ENCODE peak calls at places on chromosomes 6 and 20, in five cellular contexts. Z is astrocyte, E is stomach, I is endothelial cell of umbilical vein, D is upper lobe of right lung. O is an unnamed sample. For H3K27me3, the result is how much of the 10 kb centered on the place peaks cover.

GRCh38 chr6:163958646-163959045 is 544.1 kb downstream of the QKI start:
- DNase-seq in Z (peak), E (no peak), I (no peak), D (no peak), O (no peak)

GRCh38 chr20:33423141-33423834 is 20.3 kb downstream of the SNTA1 start:
- DNase-seq in Z (peak), E (peak), I (no peak), D (no peak), O (no peak)

GRCh38 chr6:151675746-151676459 is 131.6 kb upstream of the ESR1 start:
- DNase-seq in Z (no peak), E (peak), I (peak), D (peak), O (peak)

GRCh38 chr20:50248104-50248631 is 57.5 kb downstream of the CEBPB start:
- DNase-seq in Z (peak), E (peak), I (no peak), D (no peak), O (no peak)

GRCh38 chr20:52943185-52943841 is 28.8 kb upstream of the TSHZ2 start:
- DNase-seq in Z (peak), E (no peak), I (no peak), D (no peak), O (no peak)

GRCh38 chr6:151269318-151269995 is 29.7 kb downstream of the AKAP12 start:
- DNase-seq in Z (peak), E (no peak), I (peak), D (no peak), O (no peak)

GRCh38 chr6:7138921-7139358 is 31.2 kb downstream of the RREB1 start:
- DNase-seq in Z (no peak), E (peak), I (no peak), D (no peak), O (no peak)

GRCh38 chr20:53621482-53622246 is 28.0 kb upstream of the ZNF217 start:
- DNase-seq in Z (peak), E (peak), I (peak), D (peak), O (no peak)

GRCh38 chr20:56624786-56625681 is 4.1 kb upstream of the TFAP2C start:
- DNase-seq in Z (no peak), E (no peak), I (no peak), D (no peak), O (no peak)
- H3K27me3 ChIP-seq in Z (half or more), E (half or more), I (half or more), D (half or more), O (half or more)

DNA sequence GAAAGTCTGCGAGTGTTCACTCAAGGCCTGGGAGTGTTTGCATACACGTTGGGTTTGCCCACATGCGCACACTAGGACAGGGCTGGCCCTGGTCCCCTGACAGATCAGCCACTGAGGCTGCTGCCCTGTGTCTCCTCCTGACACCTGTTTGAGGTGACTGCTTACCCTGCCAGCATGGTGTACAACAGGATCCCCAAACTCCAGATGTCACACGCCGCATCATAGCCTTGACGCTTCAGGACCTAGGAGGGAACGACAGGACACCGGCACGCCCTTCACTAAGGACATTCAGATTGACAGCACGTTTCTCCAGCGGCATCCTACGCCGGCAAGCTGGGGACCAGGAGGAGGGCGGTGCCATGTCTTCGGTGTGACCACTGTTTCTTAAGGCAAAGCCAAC is 37.0 kb upstream of the MPC1 start:
- DNase-seq in Z (no peak), E (no peak), I (no peak), D (peak), O (no peak)
- H3K27me3 ChIP-seq in Z (under half), E (under half), I (under half), D (under half), O (under half)

DNA sequence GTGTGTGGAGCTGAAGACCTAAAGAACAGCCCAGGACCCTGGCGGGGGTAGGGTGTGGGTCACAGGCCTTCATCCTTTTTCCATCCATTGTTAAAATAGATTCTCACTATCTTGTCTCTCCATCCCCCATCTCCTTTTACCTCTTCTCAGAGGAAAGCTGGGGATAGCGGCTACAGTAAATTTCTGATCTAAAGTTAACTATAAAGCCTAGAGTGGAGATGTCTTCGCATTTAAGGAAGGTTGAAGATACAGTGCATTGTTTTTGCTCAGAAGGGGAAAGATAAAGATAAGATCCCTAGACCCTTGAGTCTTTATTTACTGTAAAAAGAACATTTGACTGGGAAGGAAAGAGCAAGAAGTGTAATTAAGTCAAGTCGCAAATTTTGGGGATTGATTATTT is 8.6 kb downstream of the FOXA2 start:
- DNase-seq in Z (no peak), E (no peak), I (no peak), D (no peak), O (no peak)
- H3K27me3 ChIP-seq in Z (half or more), E (half or more), I (half or more), D (half or more), O (half or more)

GRCh38 chr6:137387365-137387764 is 106.8 kb downstream of the OLIG3 start:
- DNase-seq in Z (no peak), E (no peak), I (no peak), D (no peak), O (no peak)

GRCh38 chr6:137391061-137391814 is 103.0 kb downstream of the OLIG3 start:
- DNase-seq in Z (no peak), E (no peak), I (no peak), D (no peak), O (no peak)

GRCh38 chr6:137390264-137390787 is 103.9 kb downstream of the OLIG3 start:
- DNase-seq in Z (no peak), E (no peak), I (no peak), D (no peak), O (no peak)

DNA sequence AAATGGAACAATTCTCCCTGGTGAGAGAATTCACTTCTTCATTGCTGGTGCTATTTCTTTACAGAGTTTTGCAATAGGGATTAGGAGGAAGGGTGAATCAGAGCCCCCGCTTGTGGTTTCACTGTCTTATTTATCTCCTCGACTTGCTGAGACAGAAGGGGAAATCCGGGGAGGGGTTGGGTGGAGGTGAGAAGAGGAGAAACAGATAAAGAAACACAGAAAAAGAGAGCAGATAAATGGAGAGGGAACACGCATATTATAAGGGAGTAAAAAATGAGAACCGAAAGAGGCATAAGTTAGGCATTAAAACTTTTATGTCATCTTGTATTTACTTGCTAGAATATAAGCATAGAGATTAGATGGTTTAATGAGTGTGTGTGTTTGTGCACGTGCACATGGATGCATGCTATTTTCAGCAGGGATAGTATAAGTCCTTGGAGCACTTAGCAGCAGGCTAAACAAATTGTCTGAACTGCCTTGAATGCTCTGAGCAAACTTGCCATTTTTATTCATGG is 105.0 kb downstream of the OLIG3 start:
- DNase-seq in Z (no peak), E (no peak), I (no peak), D (no peak), O (no peak)
- H3K27me3 ChIP-seq in Z (under half), E (under half), I (under half), D (under half), O (under half)

DNA sequence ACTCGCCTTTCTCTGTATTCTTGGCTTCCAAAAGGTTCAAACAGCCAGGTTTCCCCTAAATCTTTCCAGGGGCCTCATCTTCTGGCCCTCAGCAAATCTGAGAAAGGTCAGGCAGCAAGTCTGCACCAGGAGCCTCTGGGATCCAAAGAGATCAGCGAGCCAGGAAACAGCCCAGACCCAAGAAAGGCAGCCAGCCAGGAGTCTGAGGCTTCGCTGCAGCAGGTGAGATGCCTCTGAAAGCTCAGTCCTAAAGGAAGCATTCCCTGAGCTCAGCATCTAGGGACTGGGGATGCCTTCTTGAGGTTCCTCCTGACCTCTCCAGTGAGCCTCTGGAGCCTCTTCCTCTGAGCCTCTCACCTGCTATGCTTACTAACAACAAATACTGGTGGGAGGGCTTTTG is 118.7 kb upstream of the MAFB start:
- DNase-seq in Z (no peak), E (peak), I (no peak), D (no peak), O (no peak)
- H3K27me3 ChIP-seq in Z (under half), E (under half), I (under half), D (under half), O (under half)

GRCh38 chr6:156010-156409 is 136.3 kb upstream of the DUSP22 start:
- DNase-seq in Z (no peak), E (no peak), I (no peak), D (no peak), O (no peak)
- H3K27me3 ChIP-seq in Z (under half), E (under half), I (under half), D (under half), O (half or more)

GRCh38 chr20:38680492-38681118 is 43.7 kb upstream of the SLC32A1 start:
- DNase-seq in Z (peak), E (no peak), I (peak), D (no peak), O (no peak)

GRCh38 chr20:38685853-38686473 is 38.3 kb upstream of the SLC32A1 start:
- DNase-seq in Z (peak), E (peak), I (peak), D (peak), O (no peak)

GRCh38 chr20:38685271-38685670 is 39.0 kb upstream of the SLC32A1 start:
- DNase-seq in Z (no peak), E (no peak), I (no peak), D (no peak), O (no peak)
- H3K27me3 ChIP-seq in Z (under half), E (under half), I (under half), D (under half), O (under half)

GRCh38 chr20:46772901-46773300 is 63.5 kb downstream of the SLC2A10 start:
- DNase-seq in Z (no peak), E (no peak), I (no peak), D (no peak), O (no peak)

GRCh38 chr20:46774943-46775560 is 65.6 kb downstream of the SLC2A10 start:
- DNase-seq in Z (no peak), E (no peak), I (no peak), D (no peak), O (no peak)

GRCh38 chr20:46775826-46776225 is 66.4 kb downstream of the SLC2A10 start:
- DNase-seq in Z (no peak), E (no peak), I (no peak), D (no peak), O (no peak)

GRCh38 chr20:46771195-46771588 is 61.7 kb downstream of the SLC2A10 start:
- DNase-seq in Z (no peak), E (no peak), I (no peak), D (no peak), O (no peak)

DNA sequence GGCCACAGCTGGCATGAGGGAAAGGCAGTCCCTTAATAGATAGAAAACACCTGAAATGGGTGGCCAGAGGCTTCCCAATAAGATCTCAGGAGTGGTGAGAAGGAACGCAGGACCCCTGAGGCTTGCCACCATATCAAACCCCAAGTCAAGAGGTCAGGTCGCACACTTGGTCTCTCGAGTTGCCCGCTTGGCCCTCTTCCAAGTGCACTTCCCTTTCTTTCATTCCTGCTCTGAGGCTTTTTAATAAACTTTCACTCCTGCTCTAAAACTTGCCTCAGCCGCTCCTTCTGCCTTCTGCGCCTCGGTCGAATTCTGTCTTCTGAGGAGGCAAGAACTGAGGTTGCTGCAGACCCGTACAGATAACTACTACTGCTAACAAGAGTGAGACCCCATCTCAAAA is 64.2 kb downstream of the SLC2A10 start:
- DNase-seq in Z (no peak), E (no peak), I (no peak), D (no peak), O (no peak)
- H3K27me3 ChIP-seq in Z (under half), E (under half), I (under half), D (under half), O (under half)

DNA sequence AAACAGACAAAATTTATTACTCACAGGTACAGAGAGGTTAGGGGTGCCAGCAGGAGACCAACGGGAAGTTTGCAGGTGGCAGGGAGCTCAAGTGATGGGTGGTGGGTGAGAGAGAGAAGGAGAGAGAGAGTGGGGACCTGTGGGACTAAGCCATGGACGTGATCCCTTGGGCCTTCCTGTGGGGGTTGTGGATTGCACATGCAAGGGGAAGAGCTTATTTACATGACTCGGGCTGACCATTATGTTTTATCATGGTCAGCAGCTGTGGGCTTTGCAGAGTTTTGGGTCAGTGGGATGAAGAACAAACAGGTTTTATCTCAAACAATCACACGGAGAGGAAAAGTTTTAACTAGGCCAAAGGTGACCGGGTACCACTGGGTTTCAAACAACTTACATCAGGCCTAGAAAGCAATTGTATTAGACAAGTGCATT is 156.2 kb upstream of the EXOC2 start:
- DNase-seq in Z (no peak), E (no peak), I (no peak), D (no peak), O (no peak)
- H3K27me3 ChIP-seq in Z (under half), E (under half), I (under half), D (under half), O (under half)

DNA sequence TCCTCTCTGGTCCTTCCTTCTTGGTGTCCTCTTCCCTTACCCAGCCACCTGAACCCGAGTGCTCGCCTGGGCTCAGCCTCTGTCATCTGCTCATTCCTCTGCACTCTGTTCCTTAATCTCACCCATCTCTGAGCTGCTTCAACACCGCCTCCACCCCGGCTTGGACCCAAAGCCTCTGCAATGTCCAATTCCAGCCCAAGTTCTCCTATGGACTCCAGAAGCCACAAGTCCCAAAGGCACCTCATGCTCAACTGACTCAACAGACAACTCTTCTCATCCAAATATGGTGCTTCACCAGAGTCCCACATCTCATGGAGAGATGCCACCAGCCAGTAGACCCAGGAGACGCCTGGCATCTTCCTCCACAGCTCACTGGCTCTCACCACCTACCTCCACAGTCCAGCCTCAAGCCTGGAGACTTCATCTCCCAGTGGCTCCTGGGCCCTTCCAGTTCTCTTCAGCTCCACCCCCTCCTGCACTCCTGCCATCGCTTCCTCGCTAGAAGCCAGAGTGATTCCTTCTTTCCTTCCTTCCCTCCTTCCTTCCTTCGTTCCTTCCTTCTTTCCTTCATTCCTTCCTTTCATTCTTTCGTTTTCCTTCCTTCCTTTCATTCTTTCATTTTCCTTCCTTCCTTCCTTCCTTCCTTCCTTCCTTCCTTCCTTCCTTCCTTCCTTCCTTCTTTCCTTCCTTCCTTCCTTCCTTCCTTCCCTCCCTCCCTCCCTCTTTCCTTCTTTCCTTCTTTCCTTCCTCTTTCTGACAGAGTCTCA is 40.9 kb upstream of the NNAT start:
- DNase-seq in Z (no peak), E (no peak), I (no peak), D (no peak), O (no peak)
- H3K27me3 ChIP-seq in Z (under half), E (under half), I (under half), D (under half), O (under half)

O was measured in spleen.